ENCODE peak calls at places on chromosomes 13 and 19, in seven cellular contexts. One of them, this sample, is unnamed.

GRCh38 chr19:49447485-49448431 is 3.9 kb downstream of the PIH1D1 start:
- DNase-seq in SK-N-SH: peak
- DNase-seq in HepG2: no peak
- DNase-seq in HCT116: peak
- DNase-seq in H1: peak
- DNase-seq in K562: peak
- DNase-seq in GM12878: no peak
- DNase-seq in this sample: no peak

GRCh38 chr13:40149611-40150283 is 494.3 kb downstream of the COG6 start:
- DNase-seq in SK-N-SH: no peak
- DNase-seq in HepG2: no peak
- DNase-seq in HCT116: no peak
- DNase-seq in H1: no peak
- DNase-seq in K562: no peak
- DNase-seq in GM12878: no peak
- DNase-seq in this sample: no peak

GRCh38 chr13:71169125-71169524 is 697.9 kb downstream of the DACH1 start:
- DNase-seq in SK-N-SH: peak
- DNase-seq in HepG2: no peak
- DNase-seq in HCT116: no peak
- DNase-seq in H1: no peak
- DNase-seq in K562: no peak
- DNase-seq in GM12878: no peak
- DNase-seq in this sample: no peak

GRCh38 chr19:35045667-35046300 is 4.3 kb downstream of the HPN start:
- DNase-seq in SK-N-SH: peak
- DNase-seq in HepG2: no peak
- DNase-seq in HCT116: no peak
- DNase-seq in H1: no peak
- DNase-seq in K562: peak
- DNase-seq in GM12878: peak
- DNase-seq in this sample: no peak

GRCh38 chr13:28299941-28300340 is 161.6 kb downstream of the PAN3 start:
- DNase-seq in SK-N-SH: no peak
- DNase-seq in HepG2: no peak
- DNase-seq in HCT116: no peak
- DNase-seq in H1: no peak
- DNase-seq in K562: no peak
- DNase-seq in GM12878: no peak
- DNase-seq in this sample: no peak

GRCh38 chr13:29740961-29741360 is 109.5 kb downstream of the UBL3 start:
- DNase-seq in SK-N-SH: no peak
- DNase-seq in HepG2: no peak
- DNase-seq in HCT116: no peak
- DNase-seq in H1: no peak
- DNase-seq in K562: no peak
- DNase-seq in GM12878: no peak
- DNase-seq in this sample: no peak

GRCh38 chr19:18794692-18795091 is 3.6 kb upstream of the COMP start:
- DNase-seq in SK-N-SH: no peak
- DNase-seq in HepG2: no peak
- DNase-seq in HCT116: no peak
- DNase-seq in H1: no peak
- DNase-seq in K562: no peak
- DNase-seq in GM12878: no peak
- DNase-seq in this sample: no peak

GRCh38 chr19:51615991-51616390 is 14.2 kb downstream of the SIGLEC5 start:
- DNase-seq in SK-N-SH: no peak
- DNase-seq in HepG2: no peak
- DNase-seq in HCT116: no peak
- DNase-seq in H1: no peak
- DNase-seq in K562: no peak
- DNase-seq in GM12878: no peak
- DNase-seq in this sample: no peak

GRCh38 chr13:34155931-34156607 is 338.1 kb downstream of the RFC3 start:
- DNase-seq in SK-N-SH: no peak
- DNase-seq in HepG2: no peak
- DNase-seq in HCT116: peak
- DNase-seq in H1: no peak
- DNase-seq in K562: no peak
- DNase-seq in GM12878: no peak
- DNase-seq in this sample: no peak

GRCh38 chr19:883661-884211 is 9.3 kb downstream of the MED16 start:
- DNase-seq in SK-N-SH: no peak
- DNase-seq in HepG2: no peak
- DNase-seq in HCT116: peak
- DNase-seq in H1: no peak
- DNase-seq in K562: no peak
- DNase-seq in GM12878: no peak
- DNase-seq in this sample: no peak

GRCh38 chr19:18894254-18895037 is 1.5 kb downstream of the CERS1 start:
- DNase-seq in SK-N-SH: peak
- DNase-seq in HepG2: no peak
- DNase-seq in HCT116: no peak
- DNase-seq in H1: peak
- DNase-seq in K562: peak
- DNase-seq in GM12878: no peak
- DNase-seq in this sample: no peak

GRCh38 chr19:11273288-11273687 is 11.0 kb upstream of the DOCK6 start:
- DNase-seq in SK-N-SH: no peak
- DNase-seq in HepG2: no peak
- DNase-seq in HCT116: no peak
- DNase-seq in H1: no peak
- DNase-seq in K562: no peak
- DNase-seq in GM12878: no peak
- DNase-seq in this sample: no peak

GRCh38 chr13:34469212-34469983 is 472.7 kb upstream of the NBEA start:
- DNase-seq in SK-N-SH: peak
- DNase-seq in HepG2: no peak
- DNase-seq in HCT116: no peak
- DNase-seq in H1: no peak
- DNase-seq in K562: no peak
- DNase-seq in GM12878: no peak
- DNase-seq in this sample: no peak

GRCh38 chr19:21022996-21023395 is 2.5 kb downstream of the ZNF430 start:
- DNase-seq in SK-N-SH: no peak
- DNase-seq in HepG2: peak
- DNase-seq in HCT116: peak
- DNase-seq in H1: no peak
- DNase-seq in K562: no peak
- DNase-seq in GM12878: no peak
- DNase-seq in this sample: no peak

GRCh38 chr19:34502582-34503545 is 21.3 kb downstream of the WTIP start:
- DNase-seq in SK-N-SH: peak
- DNase-seq in HepG2: no peak
- DNase-seq in HCT116: no peak
- DNase-seq in H1: peak
- DNase-seq in K562: no peak
- DNase-seq in GM12878: no peak
- DNase-seq in this sample: no peak

GRCh38 chr13:99617474-99618255 is 116.4 kb downstream of the TM9SF2 start:
- DNase-seq in SK-N-SH: peak
- DNase-seq in HepG2: peak
- DNase-seq in HCT116: peak
- DNase-seq in H1: peak
- DNase-seq in K562: peak
- DNase-seq in GM12878: no peak
- DNase-seq in this sample: no peak

GRCh38 chr19:55097864-55098715 is 19.3 kb downstream of the PPP1R12C start:
- DNase-seq in SK-N-SH: no peak
- DNase-seq in HepG2: no peak
- DNase-seq in HCT116: no peak
- DNase-seq in H1: no peak
- DNase-seq in K562: no peak
- DNase-seq in GM12878: no peak
- DNase-seq in this sample: no peak

GRCh38 chr19:55096061-55096701 is 20.5 kb downstream of the EPS8L1 start:
- DNase-seq in SK-N-SH: no peak
- DNase-seq in HepG2: no peak
- DNase-seq in HCT116: no peak
- DNase-seq in H1: peak
- DNase-seq in K562: no peak
- DNase-seq in GM12878: no peak
- DNase-seq in this sample: no peak

GRCh38 chr19:55099557-55100506 is 17.6 kb downstream of the PPP1R12C start:
- DNase-seq in SK-N-SH: no peak
- DNase-seq in HepG2: no peak
- DNase-seq in HCT116: no peak
- DNase-seq in H1: peak
- DNase-seq in K562: no peak
- DNase-seq in GM12878: no peak
- DNase-seq in this sample: no peak

GRCh38 chr19:55101261-55101660 is 16.2 kb downstream of the PPP1R12C start:
- DNase-seq in SK-N-SH: no peak
- DNase-seq in HepG2: no peak
- DNase-seq in HCT116: no peak
- DNase-seq in H1: no peak
- DNase-seq in K562: no peak
- DNase-seq in GM12878: no peak
- DNase-seq in this sample: no peak

DNA sequence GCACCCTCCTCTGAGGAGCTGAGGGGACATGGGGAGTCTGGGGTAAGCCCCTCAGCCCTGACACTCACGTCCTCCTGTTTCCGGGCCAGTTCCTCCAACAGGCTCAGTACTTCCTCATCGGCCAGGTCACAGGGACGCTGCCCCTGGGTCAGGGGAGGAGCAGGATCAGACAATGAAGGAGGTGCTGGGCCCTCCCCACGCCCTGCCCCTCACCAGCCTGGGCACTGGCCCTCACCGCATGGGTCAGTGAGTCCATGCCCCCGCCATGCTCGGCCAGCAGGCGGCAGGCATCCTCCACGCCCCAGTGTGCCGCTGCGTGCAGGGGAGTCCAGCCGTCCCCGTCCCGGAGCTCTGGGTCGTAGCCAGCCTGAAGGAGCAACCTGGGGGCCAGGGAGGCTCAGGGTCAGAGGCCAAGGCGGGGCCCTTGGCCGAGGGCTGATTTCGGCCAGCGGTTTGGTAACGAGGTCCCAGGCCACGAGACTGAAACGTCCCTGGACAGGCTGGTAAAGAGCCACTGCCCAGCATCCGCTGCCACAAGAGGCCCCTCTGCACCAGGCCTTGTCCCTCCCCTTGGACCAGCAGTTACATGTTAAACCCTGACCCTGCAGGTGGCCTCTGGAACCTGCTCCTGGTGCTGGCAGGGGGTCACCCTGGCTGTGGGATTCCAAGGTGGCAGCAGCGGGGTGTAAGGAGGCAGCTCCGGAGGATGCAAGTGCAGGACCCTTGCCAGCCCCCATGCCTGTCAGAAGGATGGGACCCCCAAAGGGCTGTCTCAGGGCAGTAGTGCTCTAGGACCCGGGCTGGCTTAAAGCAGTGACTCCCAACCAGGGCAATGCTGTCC is 18.5 kb downstream of the PPP1R12C start:
- DNase-seq in SK-N-SH: no peak
- DNase-seq in HepG2: no peak
- DNase-seq in HCT116: no peak
- DNase-seq in H1: no peak
- DNase-seq in K562: no peak
- DNase-seq in GM12878: no peak
- DNase-seq in this sample: no peak
- TF ChIP-seq YY1 in SK-N-SH: no peak
- TF ChIP-seq YY1 in HepG2: no peak
- TF ChIP-seq YY1 in HCT116: no peak
- TF ChIP-seq YY1 in H1: no peak
- TF ChIP-seq YY1 in K562: no peak
- TF ChIP-seq YY1 in GM12878: no peak
- TF ChIP-seq YY1 in this sample: no peak

DNA sequence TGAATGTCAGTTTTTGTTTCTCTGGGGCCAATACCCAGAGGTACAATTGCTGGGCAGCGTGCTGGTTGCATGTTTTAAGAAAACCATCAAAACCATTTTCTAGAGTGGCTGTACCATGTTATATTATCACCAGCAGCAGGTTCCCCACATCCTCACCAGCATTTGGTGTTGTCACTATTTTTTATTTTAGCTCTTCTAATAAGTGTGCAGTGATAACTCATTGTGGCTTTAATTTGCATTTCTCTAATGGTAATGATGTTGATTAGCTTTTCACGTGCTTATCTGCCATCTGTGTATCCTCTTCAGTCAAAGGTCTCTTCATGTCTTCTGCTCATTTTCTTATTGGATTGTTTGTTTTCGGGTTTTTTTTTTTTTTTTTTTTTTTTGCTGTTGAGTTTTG is 21.9 kb downstream of the PAK4 start:
- DNase-seq in SK-N-SH: no peak
- DNase-seq in HepG2: no peak
- DNase-seq in HCT116: no peak
- DNase-seq in H1: no peak
- DNase-seq in K562: no peak
- DNase-seq in GM12878: no peak
- DNase-seq in this sample: no peak
- TF ChIP-seq YY1 in SK-N-SH: no peak
- TF ChIP-seq YY1 in HepG2: no peak
- TF ChIP-seq YY1 in HCT116: no peak
- TF ChIP-seq YY1 in H1: no peak
- TF ChIP-seq YY1 in K562: no peak
- TF ChIP-seq YY1 in GM12878: no peak
- TF ChIP-seq YY1 in this sample: no peak

DNA sequence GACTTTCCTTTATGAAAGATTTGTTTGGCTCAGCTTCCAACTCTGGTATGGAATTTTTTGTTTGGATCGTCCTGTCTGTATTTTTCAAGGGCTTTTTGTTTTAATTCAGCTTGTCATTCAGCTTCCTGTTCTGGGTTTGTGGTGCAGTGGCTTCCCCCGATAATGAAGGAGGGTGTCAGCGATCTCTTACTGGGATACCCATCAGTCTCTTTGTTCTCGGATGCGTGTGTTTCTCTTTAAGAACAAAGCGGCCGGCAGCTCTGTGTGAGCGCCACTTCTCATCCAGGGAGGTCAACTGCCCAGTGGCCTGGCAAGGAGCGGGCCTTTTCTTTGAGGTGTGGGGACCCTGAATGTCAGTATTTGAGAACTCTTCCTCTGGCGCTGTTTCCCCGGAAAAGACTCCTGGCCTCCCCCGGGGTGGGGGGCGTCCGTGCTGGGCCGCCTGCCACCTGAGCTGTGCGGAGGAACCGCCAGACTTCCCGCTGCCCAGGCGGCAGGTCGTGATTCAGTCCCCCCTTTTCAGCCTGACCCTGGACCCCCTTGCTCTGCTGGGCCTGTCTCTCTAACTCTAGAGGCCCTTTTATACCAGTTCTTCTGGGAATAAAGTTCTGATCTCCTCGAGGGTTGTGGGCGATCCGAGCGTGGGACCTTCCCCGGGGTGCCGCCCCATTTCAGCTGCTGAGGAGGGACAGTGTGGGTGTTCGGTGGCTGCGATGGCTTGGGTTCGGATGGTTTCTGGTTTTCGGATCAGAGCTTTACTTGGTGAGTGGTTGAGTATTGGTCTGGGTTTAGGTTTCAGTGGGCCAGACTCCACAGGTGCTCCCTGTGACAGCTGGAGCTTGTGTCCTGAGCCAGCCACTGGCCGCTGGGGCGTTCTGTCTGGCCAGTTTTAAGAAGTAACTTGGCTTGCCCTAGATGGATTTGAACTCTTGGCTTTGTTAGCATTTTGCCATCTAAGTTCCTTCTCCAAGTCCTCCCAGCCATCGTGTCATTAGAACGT is 3.4 kb downstream of the SF3A2 start:
- DNase-seq in SK-N-SH: no peak
- DNase-seq in HepG2: no peak
- DNase-seq in HCT116: no peak
- DNase-seq in H1: no peak
- DNase-seq in K562: no peak
- DNase-seq in GM12878: no peak
- DNase-seq in this sample: no peak
- TF ChIP-seq YY1 in SK-N-SH: no peak
- TF ChIP-seq YY1 in HepG2: no peak
- TF ChIP-seq YY1 in HCT116: no peak
- TF ChIP-seq YY1 in H1: no peak
- TF ChIP-seq YY1 in K562: no peak
- TF ChIP-seq YY1 in GM12878: no peak
- TF ChIP-seq YY1 in this sample: no peak

GRCh38 chr13:110352735-110353134 is 45.7 kb downstream of the COL4A2 start:
- DNase-seq in SK-N-SH: no peak
- DNase-seq in HepG2: no peak
- DNase-seq in HCT116: no peak
- DNase-seq in H1: peak
- DNase-seq in K562: peak
- DNase-seq in GM12878: no peak
- DNase-seq in this sample: no peak
- TF ChIP-seq YY1 in SK-N-SH: no peak
- TF ChIP-seq YY1 in HepG2: no peak
- TF ChIP-seq YY1 in HCT116: no peak
- TF ChIP-seq YY1 in H1: no peak
- TF ChIP-seq YY1 in K562: no peak
- TF ChIP-seq YY1 in GM12878: no peak
- TF ChIP-seq YY1 in this sample: no peak